ENCODE peak calls at places on chromosome 16, in six cellular contexts. X is anterior cingulate cortex; S is M059J; K is GM04503; L is mesendoderm; I is stimulated activated CD4-positive, alpha-beta T cell treated with anti-CD3 and anti-CD28 coated beads, Interleukin-1b, Interleukin-23, amount 100 ng/mL, for 48 hours. C is an unnamed sample.

GRCh38 chr16:10788665-10789064 is 29.9 kb downstream of the TVP23A start:
- DNase-seq in X (no peak), S (no peak), K (no peak), L (peak), I (no peak), C (no peak)

GRCh38 chr16:10521681-10522274 is 58.6 kb downstream of the EMP2 start:
- DNase-seq in X (no peak), S (peak), K (no peak), L (peak), I (peak), C (peak)

GRCh38 chr16:54931041-54931756 is 534 bp downstream of the IRX5 start:
- DNase-seq in X (no peak), S (peak), K (no peak), L (peak), I (no peak), C (peak)

GRCh38 chr16:9007177-9007794 is 43.6 kb upstream of the USP7 start:
- DNase-seq in X (no peak), S (no peak), K (no peak), L (no peak), I (no peak), C (peak)

GRCh38 chr16:46850619-46851555 is 19.9 kb upstream of the C16orf87 start:
- DNase-seq in X (no peak), S (no peak), K (no peak), L (no peak), I (no peak), C (no peak)

GRCh38 chr16:22161999-22162657 is at the start of gene SDR42E2:
- DNase-seq in X (no peak), S (no peak), K (no peak), L (peak), I (peak), C (no peak)

GRCh38 chr16:57530104-57530522 is 6.3 kb downstream of the CCDC102A start:
- DNase-seq in X (no peak), S (peak), K (no peak), L (peak), I (peak), C (peak)

GRCh38 chr16:89595330-89596060 is 17.9 kb upstream of the DPEP1 start:
- DNase-seq in X (no peak), S (no peak), K (no peak), L (no peak), I (no peak), C (no peak)

GRCh38 chr16:188674-189073 is 8.4 kb downstream of the HBQ1 start:
- DNase-seq in X (no peak), S (no peak), K (no peak), L (peak), I (peak), C (no peak)

GRCh38 chr16:9297437-9298113 is 206.1 kb downstream of the HAPSTR1 start:
- DNase-seq in X (no peak), S (peak), K (no peak), L (peak), I (no peak), C (peak)

GRCh38 chr16:830871-831570 is 30.5 kb upstream of the GNG13 start:
- DNase-seq in X (no peak), S (no peak), K (no peak), L (no peak), I (no peak), C (no peak)

GRCh38 chr16:75064403-75065148 is 52.0 kb downstream of the LDHD start:
- DNase-seq in X (no peak), S (no peak), K (no peak), L (no peak), I (peak), C (peak)

GRCh38 chr16:89759742-89760366 is 38.5 kb downstream of the ZNF276 start:
- DNase-seq in X (no peak), S (no peak), K (no peak), L (peak), I (no peak), C (no peak)

GRCh38 chr16:51154271-51155171 is 3.5 kb upstream of the SALL1 start:
- DNase-seq in X (no peak), S (peak), K (no peak), L (peak), I (no peak), C (no peak)

GRCh38 chr16:83253526-83253925 is 554.3 kb upstream of the HSBP1 start:
- DNase-seq in X (no peak), S (no peak), K (no peak), L (no peak), I (no peak), C (no peak)

GRCh38 chr16:82852388-82852998 is 225.7 kb downstream of the CDH13 start:
- DNase-seq in X (no peak), S (no peak), K (no peak), L (no peak), I (no peak), C (no peak)

GRCh38 chr16:85573696-85574641 is 39.2 kb upstream of the GSE1 start:
- DNase-seq in X (peak), S (no peak), K (no peak), L (no peak), I (no peak), C (no peak)

GRCh38 chr16:81445926-81446317 is 1.3 kb downstream of the CMIP start:
- DNase-seq in X (no peak), S (no peak), K (no peak), L (peak), I (no peak), C (no peak)

GRCh38 chr16:69890114-69890890 is 60.8 kb upstream of the CLEC18A start:
- DNase-seq in X (no peak), S (peak), K (peak), L (peak), I (no peak), C (no peak)

GRCh38 chr16:88524973-88525662 is 45.1 kb upstream of the ZC3H18 start:
- DNase-seq in X (no peak), S (no peak), K (no peak), L (no peak), I (no peak), C (no peak)

GRCh38 chr16:89646270-89646669 is 11.2 kb downstream of the CHMP1A start:
- DNase-seq in X (no peak), S (no peak), K (no peak), L (no peak), I (no peak), C (no peak)

GRCh38 chr16:87490091-87490798 is 2.6 kb downstream of the ZCCHC14 start:
- DNase-seq in X (no peak), S (no peak), K (no peak), L (no peak), I (no peak), C (no peak)

GRCh38 chr16:27287051-27287811 is 18.7 kb upstream of the NSMCE1 start:
- DNase-seq in X (no peak), S (peak), K (no peak), L (peak), I (no peak), C (no peak)

GRCh38 chr16:86222541-86222940 is 287.8 kb upstream of the FOXF1 start:
- DNase-seq in X (no peak), S (peak), K (no peak), L (peak), I (no peak), C (peak)

GRCh38 chr16:59432934-59433333 is 698.8 kb upstream of the GOT2 start:
- DNase-seq in X (no peak), S (peak), K (no peak), L (no peak), I (no peak), C (no peak)

GRCh38 chr16:67537636-67538591 is 9.3 kb downstream of the RIPOR1 start:
- DNase-seq in X (no peak), S (no peak), K (no peak), L (peak), I (peak), C (no peak)

GRCh38 chr16:48076455-48077012 is 79.3 kb downstream of the ABCC12 start:
- DNase-seq in X (no peak), S (peak), K (peak), L (no peak), I (no peak), C (no peak)

GRCh38 chr16:85444879-85445778 is 168.0 kb upstream of the GSE1 start:
- DNase-seq in X (no peak), S (no peak), K (no peak), L (no peak), I (no peak), C (no peak)

GRCh38 chr16:49281843-49282642 is 405 bp upstream of the CBLN1 start:
- DNase-seq in X (peak), S (no peak), K (no peak), L (peak), I (peak), C (no peak)

GRCh38 chr16:57941016-57941656 is 29.8 kb downstream of the CNGB1 start:
- DNase-seq in X (no peak), S (peak), K (no peak), L (no peak), I (no peak), C (peak)

GRCh38 chr16:19783363-19783762 is 65.3 kb downstream of the IQCK start:
- DNase-seq in X (no peak), S (no peak), K (no peak), L (no peak), I (no peak), C (no peak)

GRCh38 chr16:2339521-2340484 is 725 bp downstream of the ABCA3 start:
- DNase-seq in X (no peak), S (peak), K (no peak), L (peak), I (peak), C (peak)

GRCh38 chr16:74623214-74623842 is 16.4 kb upstream of the GLG1 start:
- DNase-seq in X (no peak), S (peak), K (no peak), L (peak), I (no peak), C (peak)

GRCh38 chr16:89909777-89910716 is 8.6 kb upstream of the MC1R start:
- DNase-seq in X (no peak), S (peak), K (no peak), L (peak), I (peak), C (peak)

GRCh38 chr16:87956771-87957279 is 5.6 kb downstream of the BANP start:
- DNase-seq in X (no peak), S (peak), K (no peak), L (peak), I (peak), C (no peak)

GRCh38 chr16:4410335-4411075 is 5.9 kb downstream of the CORO7 start:
- DNase-seq in X (no peak), S (peak), K (no peak), L (no peak), I (no peak), C (peak)

GRCh38 chr16:16828913-16829398 is 450.0 kb downstream of the NPIPA7 start:
- DNase-seq in X (no peak), S (no peak), K (no peak), L (peak), I (no peak), C (no peak)

GRCh38 chr16:47778106-47778803 is 317.1 kb downstream of the PHKB start:
- DNase-seq in X (no peak), S (peak), K (no peak), L (peak), I (no peak), C (no peak)

GRCh38 chr16:15494231-15494630 is 59.8 kb downstream of the BMERB1 start:
- DNase-seq in X (no peak), S (peak), K (peak), L (no peak), I (no peak), C (peak)

C was measured in A172.